ENCODE peak calls at places on chromosomes 13 and 19, in ten cellular contexts. I is neuronal stem cell, T is cardiac fibroblast, Z is T-cell, R is epithelial cell of esophagus, Y is Kasumi-1, S is GM18507, W is astrocyte, M is head of caudate nucleus, V is brain microvascular endothelial cell. F is an unnamed sample.

GRCh38 chr13:23750383-23751121 is 138.6 kb downstream of the MIPEP start:
- DNase-seq in S (no peak), V (peak; percentile 90), W (peak; percentile 49), Y (no peak), Z (no peak), M (no peak), R (peak; percentile 60), T (peak; percentile 90), I (no peak), F (no peak)

GRCh38 chr13:97273341-97273831 is 51.3 kb downstream of the MBNL2 start:
- DNase-seq in S (no peak), I (no peak), T (peak; percentile 32), V (no peak), M (no peak), Z (no peak), Y (no peak), R (peak; percentile 96), W (no peak), F (no peak)

GRCh38 chr13:106573855-106574254 is 5.9 kb upstream of the ARGLU1 start:
- DNase-seq in I (no peak), V (no peak), Y (no peak), M (no peak), S (no peak), T (peak; percentile 47), W (peak; percentile 31), R (peak; percentile 47), Z (no peak), F (no peak)

GRCh38 chr13:48844676-48845075 is 131.0 kb upstream of the FNDC3A start:
- DNase-seq in Y (no peak), W (no peak), I (no peak), M (no peak), T (no peak), Z (no peak), R (no peak), S (no peak), V (no peak), F (no peak)

GRCh38 chr13:32224916-32225315 is 90.2 kb downstream of the ZAR1L start:
- DNase-seq in W (peak; percentile 18), M (no peak), R (no peak), Y (no peak), I (no peak), V (no peak), Z (no peak), S (no peak), T (peak; percentile 20), F (no peak)

GRCh38 chr13:63124863-63125262 is 1709.2 kb upstream of the PCDH20 start:
- DNase-seq in V (no peak), I (no peak), Y (peak; percentile 38), W (peak; percentile 10), Z (no peak), R (peak; percentile 25), T (peak; percentile 52), M (no peak), S (no peak), F (no peak)

GRCh38 chr13:46656786-46657185 is 103.8 kb downstream of the LRCH1 start:
- DNase-seq in Z (no peak), R (no peak), M (no peak), W (no peak), I (no peak), T (no peak), V (no peak), Y (no peak), S (no peak), F (no peak)

GRCh38 chr13:77565635-77566034 is 30.1 kb downstream of the SCEL start:
- DNase-seq in V (peak; percentile 25), T (peak; percentile 64), R (peak; percentile 61), Z (no peak), Y (peak; percentile 82), W (peak; percentile 8), M (no peak), I (peak; percentile 3), S (peak; percentile 28), F (peak; percentile 12)

GRCh38 chr13:99218545-99218944 is 17.9 kb downstream of the UBAC2 start:
- DNase-seq in Z (no peak), I (no peak), T (no peak), V (no peak), M (peak; percentile 47), Y (no peak), R (no peak), S (no peak), W (peak; percentile 18), F (no peak)

GRCh38 chr19:45451181-45451849 is 16.5 kb upstream of the FOSB start:
- DNase-seq in T (peak; percentile 76), M (no peak), Z (peak; percentile 59), I (no peak), S (no peak), Y (no peak), V (peak; percentile 86), R (peak; percentile 77), W (peak; percentile 92), F (no peak)

GRCh38 chr19:46426506-46427162 is 2.1 kb downstream of the PNMA8C start:
- DNase-seq in Y (no peak), T (peak; percentile 84), S (peak; percentile 52), W (peak; percentile 51), V (peak; percentile 56), Z (no peak), M (peak; percentile 75), R (peak; percentile 65), I (peak; percentile 88), F (no peak)

GRCh38 chr13:98853791-98854191 is 101.3 kb upstream of the SLC15A1 start:
- DNase-seq in I (no peak), V (peak; percentile 24), Y (no peak), R (peak; percentile 30), M (no peak), W (peak; percentile 59), Z (no peak), S (no peak), T (peak; percentile 55), F (no peak)

GRCh38 chr19:43779820-43780219 is 953 bp downstream of the KCNN4 start:
- DNase-seq in R (no peak), Z (no peak), W (no peak), M (no peak), S (no peak), I (no peak), Y (peak; percentile 69), V (no peak), T (no peak), F (peak; percentile 54)

GRCh38 chr19:47272448-47273312 is 2.0 kb upstream of the INAFM1 start:
- DNase-seq in V (no peak), M (no peak), T (no peak), R (no peak), Z (peak; percentile 21), S (no peak), I (no peak), Y (peak; percentile 63), W (peak; percentile 10), F (no peak)

GRCh38 chr19:33273881-33274662 is 28.3 kb downstream of the CEBPA start:
- DNase-seq in Z (no peak), M (peak; percentile 46), W (peak; percentile 87), Y (peak; percentile 95), I (no peak), T (peak; percentile 93), S (no peak), R (peak; percentile 85), V (peak; percentile 94), F (peak; percentile 27)

GRCh38 chr19:41399525-41399924 is 1.9 kb downstream of the BCKDHA start:
- DNase-seq in Y (no peak), W (no peak), M (no peak), V (no peak), I (no peak), T (no peak), S (no peak), R (no peak), Z (no peak), F (no peak)

GRCh38 chr19:14554382-14554812 is 17.5 kb downstream of the NDUFB7 start:
- DNase-seq in W (no peak), Z (no peak), M (peak; percentile 46), S (no peak), T (no peak), R (peak; percentile 82), I (no peak), Y (no peak), V (no peak), F (no peak)

GRCh38 chr19:13841339-13842293 is 35.3 kb upstream of the NANOS3 start:
- DNase-seq in I (no peak), V (no peak), T (peak; percentile 53), Z (no peak), M (no peak), S (no peak), W (no peak), Y (no peak), R (peak; percentile 52), F (no peak)

GRCh38 chr19:17846146-17846545 is 1.6 kb downstream of the JAK3 start:
- DNase-seq in W (no peak), Z (peak; percentile 30), M (no peak), R (no peak), I (no peak), T (no peak), S (no peak), V (no peak), Y (no peak), F (no peak)

GRCh38 chr19:10419646-10420443 is 493 bp upstream of the PDE4A start:
- DNase-seq in V (peak; percentile 91), R (peak; percentile 53), Z (no peak), I (peak; percentile 90), Y (peak; percentile 82), W (peak; percentile 68), S (no peak), T (peak; percentile 61), M (no peak), F (peak; percentile 21)

GRCh38 chr13:32278456-32278855 is 36.7 kb downstream of the ZAR1L start:
- DNase-seq in I (no peak), W (peak; percentile 82), T (peak; percentile 52), M (no peak), R (peak; percentile 49), S (no peak), V (peak; percentile 58), Y (no peak), Z (no peak), F (no peak)

GRCh38 chr19:5891938-5892771 is 11.4 kb downstream of the NDUFA11 start:
- DNase-seq in W (peak; percentile 15), I (peak; percentile 48), Y (no peak), S (no peak), T (peak; percentile 35), M (no peak), Z (no peak), R (no peak), V (peak; percentile 18), F (no peak)

GRCh38 chr19:28436320-28436719 is 776.6 kb downstream of the UQCRFS1 start:
- DNase-seq in V (no peak), R (no peak), Y (no peak), I (no peak), Z (no peak), S (no peak), M (no peak), W (no peak), T (no peak), F (no peak)

GRCh38 chr19:38467541-38468525 is 34.3 kb downstream of the RYR1 start:
- DNase-seq in T (no peak), Y (no peak), W (no peak), M (no peak), S (no peak), V (no peak), I (no peak), Z (no peak), R (no peak), F (no peak)

GRCh38 chr13:44470623-44471562 is 97.3 kb downstream of the SERP2 start:
- DNase-seq in I (no peak), V (no peak), M (no peak), S (no peak), T (peak; percentile 61), Z (no peak), W (peak; percentile 11), R (peak; percentile 48), Y (peak; percentile 59), F (no peak)

GRCh38 chr19:13262450-13262849 is 112.2 kb downstream of the IER2 start:
- DNase-seq in I (no peak), T (peak; percentile 70), V (peak; percentile 45), Y (peak; percentile 73), M (no peak), R (peak; percentile 59), Z (no peak), W (peak; percentile 21), S (no peak), F (peak; percentile 54)

GRCh38 chr13:29402168-29402621 is 193.3 kb downstream of the SLC7A1 start:
- DNase-seq in R (peak; percentile 35), M (no peak), T (peak; percentile 9), S (no peak), W (peak; percentile 39), Y (no peak), Z (no peak), V (peak; percentile 14), I (no peak), F (no peak)

GRCh38 chr13:113641426-113641825 is 16.6 kb downstream of the ATP4B start:
- DNase-seq in Y (no peak), R (no peak), V (no peak), S (no peak), M (no peak), Z (no peak), W (no peak), T (no peak), I (no peak), F (no peak)

F was measured in KG1.